ENCODE peak calls at places on chromosomes 2 and 18, in four cellular contexts. One of them, this sample, is unnamed.

GRCh38 chr2:20322527-20323300 is 27.9 kb downstream of the PUM2 start:
- DNase-seq in astrocyte of the spinal cord: no peak
- DNase-seq in thoracic aorta: no peak
- DNase-seq in heart left ventricle: no peak
- DNase-seq in this sample: no peak

GRCh38 chr18:28767781-28768211 is 590.9 kb upstream of the CDH2 start:
- DNase-seq in astrocyte of the spinal cord: peak; percentile 76
- DNase-seq in thoracic aorta: no peak
- DNase-seq in heart left ventricle: no peak
- DNase-seq in this sample: peak; percentile 87

GRCh38 chr2:34533585-34534225 is 934.6 kb upstream of the FAM98A start:
- DNase-seq in astrocyte of the spinal cord: no peak
- DNase-seq in thoracic aorta: no peak
- DNase-seq in heart left ventricle: no peak
- DNase-seq in this sample: no peak

GRCh38 chr2:140863713-140864112 is 1267.1 kb downstream of the LRP1B start:
- DNase-seq in astrocyte of the spinal cord: peak; percentile 74
- DNase-seq in thoracic aorta: no peak
- DNase-seq in heart left ventricle: no peak
- DNase-seq in this sample: peak; percentile 90

GRCh38 chr18:22136395-22136794 is 33.0 kb upstream of the GATA6 start:
- DNase-seq in astrocyte of the spinal cord: peak; percentile 46
- DNase-seq in thoracic aorta: no peak
- DNase-seq in heart left ventricle: no peak
- DNase-seq in this sample: peak; percentile 53

GRCh38 chr2:21333694-21334093 is 209.9 kb downstream of the TDRD15 start:
- DNase-seq in astrocyte of the spinal cord: no peak
- DNase-seq in thoracic aorta: no peak
- DNase-seq in heart left ventricle: no peak
- DNase-seq in this sample: no peak

GRCh38 chr2:54572262-54572635 is 116.1 kb downstream of the SPTBN1 start:
- DNase-seq in astrocyte of the spinal cord: peak; percentile 94
- DNase-seq in thoracic aorta: no peak
- DNase-seq in heart left ventricle: no peak
- DNase-seq in this sample: peak; percentile 90

GRCh38 chr2:204967199-204967995 is 422.1 kb downstream of the PARD3B start:
- DNase-seq in astrocyte of the spinal cord: no peak
- DNase-seq in thoracic aorta: no peak
- DNase-seq in heart left ventricle: no peak
- DNase-seq in this sample: no peak

GRCh38 chr2:128404709-128405466 is 86.2 kb upstream of the HS6ST1 start:
- DNase-seq in astrocyte of the spinal cord: no peak
- DNase-seq in thoracic aorta: no peak
- DNase-seq in heart left ventricle: no peak
- DNase-seq in this sample: no peak

GRCh38 chr2:241859436-241860183 is 916 bp upstream of the PDCD1 start:
- DNase-seq in astrocyte of the spinal cord: no peak
- DNase-seq in thoracic aorta: no peak
- DNase-seq in heart left ventricle: peak; percentile 79
- DNase-seq in this sample: peak; percentile 40

GRCh38 chr18:48942554-48943261 is 8.1 kb downstream of the SMAD7 start:
- DNase-seq in astrocyte of the spinal cord: peak; percentile 94
- DNase-seq in thoracic aorta: no peak
- DNase-seq in heart left ventricle: no peak
- DNase-seq in this sample: peak; percentile 83

GRCh38 chr2:191478754-191479679 is 198.9 kb upstream of the NABP1 start:
- DNase-seq in astrocyte of the spinal cord: peak; percentile 58
- DNase-seq in thoracic aorta: no peak
- DNase-seq in heart left ventricle: no peak
- DNase-seq in this sample: peak; percentile 77

GRCh38 chr2:217790195-217790594 is 212.6 kb downstream of the TNS1 start:
- DNase-seq in astrocyte of the spinal cord: peak; percentile 5
- DNase-seq in thoracic aorta: no peak
- DNase-seq in heart left ventricle: peak; percentile 56
- DNase-seq in this sample: no peak

GRCh38 chr2:200609027-200609614 is 23.3 kb downstream of the AOX1 start:
- DNase-seq in astrocyte of the spinal cord: peak; percentile 78
- DNase-seq in thoracic aorta: no peak
- DNase-seq in heart left ventricle: no peak
- DNase-seq in this sample: peak; percentile 82

GRCh38 chr2:1498176-1498575 is 84.9 kb downstream of the TPO start:
- DNase-seq in astrocyte of the spinal cord: no peak
- DNase-seq in thoracic aorta: no peak
- DNase-seq in heart left ventricle: peak; percentile 17
- DNase-seq in this sample: no peak

GRCh38 chr18:78721281-78721949 is 258.2 kb upstream of the SALL3 start:
- DNase-seq in astrocyte of the spinal cord: no peak
- DNase-seq in thoracic aorta: no peak
- DNase-seq in heart left ventricle: no peak
- DNase-seq in this sample: no peak

GRCh38 chr2:223725986-223726970 is 111.1 kb downstream of the AP1S3 start:
- DNase-seq in astrocyte of the spinal cord: no peak
- DNase-seq in thoracic aorta: no peak
- DNase-seq in heart left ventricle: no peak
- DNase-seq in this sample: no peak

GRCh38 chr2:32647180-32647651 is 19.4 kb downstream of the TTC27 start:
- DNase-seq in astrocyte of the spinal cord: peak; percentile 51
- DNase-seq in thoracic aorta: no peak
- DNase-seq in heart left ventricle: no peak
- DNase-seq in this sample: peak; percentile 95

GRCh38 chr2:175837046-175837445 is 165.0 kb downstream of the LNPK start:
- DNase-seq in astrocyte of the spinal cord: peak; percentile 92
- DNase-seq in thoracic aorta: no peak
- DNase-seq in heart left ventricle: no peak
- DNase-seq in this sample: peak; percentile 68

GRCh38 chr2:60488291-60488690 is 65.2 kb downstream of the BCL11A start:
- DNase-seq in astrocyte of the spinal cord: no peak
- DNase-seq in thoracic aorta: no peak
- DNase-seq in heart left ventricle: no peak
- DNase-seq in this sample: no peak

GRCh38 chr2:21155365-21156136 is 31.8 kb downstream of the TDRD15 start:
- DNase-seq in astrocyte of the spinal cord: no peak
- DNase-seq in thoracic aorta: no peak
- DNase-seq in heart left ventricle: no peak
- DNase-seq in this sample: no peak

GRCh38 chr2:227462463-227462951 is 9.4 kb upstream of the AGFG1 start:
- DNase-seq in astrocyte of the spinal cord: no peak
- DNase-seq in thoracic aorta: no peak
- DNase-seq in heart left ventricle: no peak
- DNase-seq in this sample: no peak

GRCh38 chr18:52163478-52163877 is 176.5 kb upstream of the DCC start:
- DNase-seq in astrocyte of the spinal cord: no peak
- DNase-seq in thoracic aorta: no peak
- DNase-seq in heart left ventricle: no peak
- DNase-seq in this sample: no peak

GRCh38 chr18:40407913-40408312 is 1547.1 kb upstream of the PIK3C3 start:
- DNase-seq in astrocyte of the spinal cord: peak; percentile 41
- DNase-seq in thoracic aorta: no peak
- DNase-seq in heart left ventricle: no peak
- DNase-seq in this sample: peak; percentile 24

GRCh38 chr2:15610430-15610952 is 18.8 kb downstream of the DDX1 start:
- DNase-seq in astrocyte of the spinal cord: no peak
- DNase-seq in thoracic aorta: no peak
- DNase-seq in heart left ventricle: no peak
- DNase-seq in this sample: no peak

GRCh38 chr2:128425731-128426620 is 107.3 kb upstream of the HS6ST1 start:
- DNase-seq in astrocyte of the spinal cord: peak; percentile 13
- DNase-seq in thoracic aorta: no peak
- DNase-seq in heart left ventricle: peak; percentile 36
- DNase-seq in this sample: no peak

GRCh38 chr2:181466661-181467576 is 9.7 kb downstream of the ITGA4 start:
- DNase-seq in astrocyte of the spinal cord: peak; percentile 58
- DNase-seq in thoracic aorta: no peak
- DNase-seq in heart left ventricle: peak; percentile 77
- DNase-seq in this sample: peak; percentile 77

GRCh38 chr2:160194946-160195345 is 5.1 kb downstream of the ITGB6 start:
- DNase-seq in astrocyte of the spinal cord: no peak
- DNase-seq in thoracic aorta: no peak
- DNase-seq in heart left ventricle: no peak
- DNase-seq in this sample: no peak
- TF ChIP-seq CTCF in astrocyte of the spinal cord: no peak
- TF ChIP-seq CTCF in thoracic aorta: no peak
- TF ChIP-seq CTCF in heart left ventricle: no peak
- TF ChIP-seq CTCF in this sample: no peak

DNA sequence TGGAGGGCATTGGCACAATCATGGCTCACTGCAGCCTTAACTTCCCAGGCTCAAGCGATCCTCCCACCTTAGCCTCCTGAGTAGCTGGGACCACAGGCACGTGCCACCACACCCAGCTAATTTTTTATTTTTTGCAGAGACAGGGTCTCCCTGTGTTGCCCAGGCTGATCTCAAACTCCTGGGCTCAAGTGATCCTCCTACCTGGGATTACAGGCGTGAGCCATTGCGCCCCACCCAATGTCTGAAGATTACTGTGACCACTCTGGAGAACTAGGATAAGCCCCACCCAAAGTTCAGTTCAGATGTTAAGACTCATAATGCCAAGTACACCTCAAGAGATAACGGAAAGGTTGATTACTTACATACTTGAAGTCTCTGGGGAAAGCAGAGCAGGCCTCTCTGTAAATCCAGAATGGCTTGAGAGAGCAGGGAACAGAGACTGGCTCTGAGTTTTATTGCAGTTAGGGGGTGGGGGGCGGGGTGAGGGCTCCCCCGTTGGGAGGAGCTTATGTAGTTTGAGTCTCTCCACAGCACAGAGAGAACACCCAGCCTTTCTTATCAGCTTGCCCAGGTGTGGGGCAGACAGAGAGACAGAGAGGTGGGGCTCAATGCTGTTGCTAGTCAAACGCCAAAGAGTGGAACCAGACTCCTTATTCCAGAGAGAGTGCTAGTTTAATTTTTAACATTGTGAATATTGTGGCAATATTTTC is 26.5 kb upstream of the ERICH2 start:
- DNase-seq in astrocyte of the spinal cord: no peak
- DNase-seq in thoracic aorta: no peak
- DNase-seq in heart left ventricle: no peak
- DNase-seq in this sample: no peak
- H3K4me3 ChIP-seq in astrocyte of the spinal cord: no peak overlapping the region
- H3K4me3 ChIP-seq in thoracic aorta: no peak overlapping the region
- H3K4me3 ChIP-seq in heart left ventricle: no peak overlapping the region
- H3K4me3 ChIP-seq in this sample: no peak overlapping the region

DNA sequence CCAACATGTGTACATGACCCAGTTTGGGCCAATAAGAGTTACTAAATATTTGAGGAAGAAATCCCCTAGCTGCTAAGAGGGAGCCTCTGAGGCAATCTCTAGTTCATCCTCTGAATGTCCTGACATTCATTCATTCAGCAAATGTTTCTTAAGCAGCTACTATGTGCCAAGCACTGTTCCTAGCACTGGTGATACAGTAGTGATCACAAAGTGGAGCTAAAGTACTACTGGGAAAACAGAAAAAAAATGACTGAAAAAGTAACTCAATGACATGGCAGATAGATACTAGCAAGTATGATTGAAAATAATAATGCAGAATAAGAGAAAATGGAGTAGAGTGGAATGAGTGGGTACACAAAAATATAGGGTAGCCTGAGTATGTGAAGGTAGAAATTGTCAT is 79.8 kb upstream of the PID1 start:
- DNase-seq in astrocyte of the spinal cord: no peak
- DNase-seq in thoracic aorta: no peak
- DNase-seq in heart left ventricle: no peak
- DNase-seq in this sample: no peak
- TF ChIP-seq CTCF in astrocyte of the spinal cord: no peak
- TF ChIP-seq CTCF in thoracic aorta: no peak
- TF ChIP-seq CTCF in heart left ventricle: no peak
- TF ChIP-seq CTCF in this sample: no peak

GRCh38 chr2:64913357-64913869 is 75.8 kb upstream of the SLC1A4 start:
- DNase-seq in astrocyte of the spinal cord: no peak
- DNase-seq in thoracic aorta: no peak
- DNase-seq in heart left ventricle: no peak
- DNase-seq in this sample: no peak
- H3K4me3 ChIP-seq in astrocyte of the spinal cord: no peak overlapping the region
- H3K4me3 ChIP-seq in thoracic aorta: no peak overlapping the region
- H3K4me3 ChIP-seq in heart left ventricle: no peak overlapping the region
- H3K4me3 ChIP-seq in this sample: no peak overlapping the region

DNA sequence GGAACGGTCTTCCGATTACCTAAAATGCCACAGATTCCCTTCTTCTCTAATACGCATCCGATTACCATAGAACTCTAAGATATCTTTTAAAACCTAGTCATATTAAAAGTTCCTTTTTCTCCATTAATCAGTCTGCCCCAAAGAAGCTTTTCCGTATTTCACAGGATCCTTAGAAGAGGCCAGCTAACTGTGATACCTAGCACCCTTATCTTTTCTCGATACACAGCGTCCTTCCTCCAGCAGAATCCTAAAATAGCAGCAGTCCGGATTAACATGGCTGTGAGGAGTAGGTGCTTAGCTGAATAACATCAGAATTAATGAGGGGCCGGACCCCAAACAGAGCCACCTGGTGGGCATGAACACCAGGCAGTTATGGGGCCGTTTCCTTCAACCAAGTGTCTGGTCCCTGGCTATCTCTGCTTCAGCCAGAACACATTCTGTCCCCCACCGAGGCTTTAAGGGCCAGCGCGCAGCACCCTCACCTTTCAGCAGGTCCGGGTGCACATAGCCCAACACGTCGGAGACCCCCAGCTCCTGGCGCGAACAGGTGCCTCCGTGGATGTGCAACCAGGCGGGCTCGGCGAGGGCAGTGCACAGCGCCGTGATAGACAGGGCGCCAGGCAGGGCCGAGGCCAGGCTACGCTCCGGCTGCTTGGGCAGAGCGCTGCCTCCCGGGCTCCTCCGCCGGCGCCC is 995 bp downstream of the TMEM127 start:
- DNase-seq in astrocyte of the spinal cord: peak; percentile 46
- DNase-seq in thoracic aorta: no peak
- DNase-seq in heart left ventricle: no peak
- DNase-seq in this sample: peak; percentile 51
- TF ChIP-seq CTCF in astrocyte of the spinal cord: peak; percentile 67
- TF ChIP-seq CTCF in thoracic aorta: no peak
- TF ChIP-seq CTCF in heart left ventricle: peak; percentile 50
- TF ChIP-seq CTCF in this sample: peak; percentile 43

GRCh38 chr2:177241771-177242135 is 22.8 kb downstream of the NFE2L2 start:
- DNase-seq in astrocyte of the spinal cord: no peak
- DNase-seq in thoracic aorta: no peak
- DNase-seq in heart left ventricle: no peak
- DNase-seq in this sample: no peak
- H3K4me3 ChIP-seq in astrocyte of the spinal cord: no peak overlapping the region
- H3K4me3 ChIP-seq in thoracic aorta: peak overlapping the region; percentile 54
- H3K4me3 ChIP-seq in heart left ventricle: no peak overlapping the region
- H3K4me3 ChIP-seq in this sample: peak overlapping the region; percentile 36

DNA sequence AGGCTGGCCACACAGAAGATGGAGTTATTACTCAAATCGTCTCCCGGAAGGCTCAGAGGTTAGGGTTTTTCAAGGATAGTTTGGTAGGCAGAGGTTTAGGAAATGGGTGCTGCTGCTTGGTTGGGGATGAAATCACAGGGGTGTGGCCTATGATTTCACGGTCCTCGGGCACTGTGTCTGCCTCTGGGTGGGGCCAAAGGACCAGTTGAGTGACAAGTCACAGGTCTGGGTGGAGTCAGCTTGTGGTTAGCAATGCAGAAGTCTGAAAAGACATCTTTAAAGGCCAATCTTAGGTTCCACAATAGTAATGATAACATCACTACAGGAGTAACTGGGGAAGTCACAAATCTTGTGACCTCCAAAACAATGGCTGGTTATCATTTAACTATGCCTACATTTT is 387.8 kb downstream of the ZNF521 start:
- DNase-seq in astrocyte of the spinal cord: no peak
- DNase-seq in thoracic aorta: no peak
- DNase-seq in heart left ventricle: no peak
- DNase-seq in this sample: no peak
- TF ChIP-seq CTCF in astrocyte of the spinal cord: no peak
- TF ChIP-seq CTCF in thoracic aorta: no peak
- TF ChIP-seq CTCF in heart left ventricle: peak; percentile 5
- TF ChIP-seq CTCF in this sample: no peak

This sample was measured in fibroblast of pulmonary artery.